ENCODE peak calls at places on chromosomes 13 and 19, in five cellular contexts. V is transverse colon, N is GM12878, R is uterus, A is NB4. F is an unnamed sample.

GRCh38 chr19:48872884-48873475 is 759 bp downstream of the PPP1R15A start:
- DNase-seq in V (peak), N (peak), R (peak), A (peak), F (peak)

GRCh38 chr13:109370486-109370885 is 415.9 kb downstream of the IRS2 start:
- DNase-seq in V (no peak), N (no peak), R (no peak), A (no peak), F (no peak)

GRCh38 chr13:104382941-104383340 is 1316.7 kb upstream of the SLC10A2 start:
- DNase-seq in V (no peak), N (no peak), R (no peak), A (no peak), F (no peak)

GRCh38 chr13:100789968-100790367 is 115.4 kb upstream of the TMTC4 start:
- DNase-seq in V (no peak), N (no peak), R (no peak), A (no peak), F (no peak)

GRCh38 chr13:101785858-101786257 is 333.4 kb downstream of the ITGBL1 start:
- DNase-seq in V (no peak), N (no peak), R (no peak), A (peak), F (peak)

GRCh38 chr13:112839347-112840105 is 129.5 kb upstream of the MCF2L start:
- DNase-seq in V (no peak), N (no peak), R (no peak), A (no peak), F (no peak)

GRCh38 chr19:8503506-8503905 is 1.1 kb upstream of the PRAM1 start:
- DNase-seq in V (no peak), N (no peak), R (no peak), A (no peak), F (no peak)

GRCh38 chr19:11420429-11420893 is 1.3 kb upstream of the RGL3 start:
- DNase-seq in V (no peak), N (no peak), R (peak), A (peak), F (no peak)

GRCh38 chr13:40232321-40232720 is 434.1 kb downstream of the FOXO1 start:
- DNase-seq in V (no peak), N (no peak), R (no peak), A (no peak), F (no peak)

GRCh38 chr13:97967948-97968347 is 14.5 kb downstream of the IPO5 start:
- DNase-seq in V (no peak), N (no peak), R (no peak), A (no peak), F (peak)

GRCh38 chr19:44807162-44807561 is 1.7 kb upstream of the BCAM start:
- DNase-seq in V (peak), N (no peak), R (no peak), A (no peak), F (no peak)

GRCh38 chr13:110319774-110320509 is 12.9 kb downstream of the COL4A2 start:
- DNase-seq in V (no peak), N (no peak), R (no peak), A (no peak), F (no peak)

GRCh38 chr19:12953456-12954149 is 3.4 kb downstream of the GADD45GIP1 start:
- DNase-seq in V (no peak), N (no peak), R (no peak), A (no peak), F (no peak)

GRCh38 chr13:93004919-93005318 is 221.7 kb upstream of the GPC6 start:
- DNase-seq in V (no peak), N (no peak), R (no peak), A (peak), F (no peak)

GRCh38 chr13:109655206-109655600 is 131.2 kb downstream of the IRS2 start:
- DNase-seq in V (no peak), N (no peak), R (no peak), A (peak), F (no peak)

GRCh38 chr13:71621152-71622124 is 245.6 kb downstream of the DACH1 start:
- DNase-seq in V (no peak), N (no peak), R (no peak), A (no peak), F (no peak)

GRCh38 chr19:39408392-39409206 is 2.0 kb downstream of the ZFP36 start:
- DNase-seq in V (peak), N (no peak), R (peak), A (no peak), F (no peak)

GRCh38 chr13:110771194-110771593 is 57.7 kb downstream of the ING1 start:
- DNase-seq in V (no peak), N (no peak), R (no peak), A (peak), F (no peak)

GRCh38 chr13:100630564-100630963 is 42.0 kb upstream of the GGACT start:
- DNase-seq in V (no peak), N (no peak), R (no peak), A (no peak), F (no peak)

GRCh38 chr19:29591670-29592069 is 14.4 kb upstream of the POP4 start:
- DNase-seq in V (no peak), N (no peak), R (no peak), A (no peak), F (no peak)
- TF ChIP-seq POLR2A in V (no peak), N (no peak), R (no peak), A (no peak), F (no peak)

GRCh38 chr19:38362076-38362945 is 12.1 kb upstream of the PSMD8 start:
- DNase-seq in V (peak), N (no peak), R (peak), A (peak), F (peak)
- TF ChIP-seq POLR2A in V (peak), N (no peak), R (no peak), A (no peak), F (no peak)

DNA sequence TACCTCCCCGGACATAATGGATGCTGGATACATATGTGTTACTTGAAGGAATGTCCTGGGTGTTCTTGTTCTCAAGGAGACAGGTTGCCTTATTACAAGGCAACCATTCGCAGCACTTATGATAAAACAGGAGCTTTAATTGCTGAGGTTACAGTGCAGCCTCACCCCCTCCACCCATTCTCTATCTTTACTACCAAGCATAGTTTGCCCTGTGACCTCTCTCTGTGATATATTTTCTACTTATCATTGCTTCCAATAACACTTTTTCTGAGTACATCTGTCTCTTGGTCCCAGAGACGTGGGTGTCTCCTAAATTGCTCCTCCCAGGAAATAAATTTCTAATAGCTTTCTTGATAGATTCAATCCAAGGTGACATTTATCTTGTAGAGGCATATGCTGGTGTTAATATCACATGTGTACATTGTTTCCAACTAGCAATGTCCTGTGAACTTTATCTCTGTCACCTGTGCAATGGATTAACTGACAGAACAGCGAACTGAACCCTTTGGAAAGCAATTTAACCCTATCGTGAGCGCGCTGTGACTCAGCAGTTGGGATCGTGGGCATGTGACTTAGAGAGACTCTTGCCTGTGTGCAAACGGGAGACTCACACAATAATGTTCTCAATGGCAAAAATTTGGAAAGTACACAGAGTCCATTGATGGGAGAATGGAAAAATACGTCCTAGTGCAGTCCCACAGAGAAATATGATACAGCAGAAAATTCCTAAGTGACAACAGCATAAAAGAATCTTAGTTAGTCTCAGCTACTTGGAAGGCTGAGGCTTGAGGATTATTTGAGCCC is 6.9 kb upstream of the MAP2K2 start:
- DNase-seq in V (peak), N (no peak), R (no peak), A (no peak), F (no peak)
- TF ChIP-seq POLR2A in V (no peak), N (no peak), R (no peak), A (no peak), F (no peak)

GRCh38 chr19:23758187-23759074 is at the start of gene ZNF681:
- DNase-seq in V (peak), N (peak), R (peak), A (peak), F (peak)
- TF ChIP-seq POLR2A in V (peak), N (peak), R (peak), A (peak), F (no peak)

GRCh38 chr19:35843676-35844481 is 8.4 kb downstream of the NPHS1 start:
- DNase-seq in V (peak), N (no peak), R (no peak), A (no peak), F (peak)
- TF ChIP-seq POLR2A in V (no peak), N (no peak), R (no peak), A (no peak), F (no peak)

DNA sequence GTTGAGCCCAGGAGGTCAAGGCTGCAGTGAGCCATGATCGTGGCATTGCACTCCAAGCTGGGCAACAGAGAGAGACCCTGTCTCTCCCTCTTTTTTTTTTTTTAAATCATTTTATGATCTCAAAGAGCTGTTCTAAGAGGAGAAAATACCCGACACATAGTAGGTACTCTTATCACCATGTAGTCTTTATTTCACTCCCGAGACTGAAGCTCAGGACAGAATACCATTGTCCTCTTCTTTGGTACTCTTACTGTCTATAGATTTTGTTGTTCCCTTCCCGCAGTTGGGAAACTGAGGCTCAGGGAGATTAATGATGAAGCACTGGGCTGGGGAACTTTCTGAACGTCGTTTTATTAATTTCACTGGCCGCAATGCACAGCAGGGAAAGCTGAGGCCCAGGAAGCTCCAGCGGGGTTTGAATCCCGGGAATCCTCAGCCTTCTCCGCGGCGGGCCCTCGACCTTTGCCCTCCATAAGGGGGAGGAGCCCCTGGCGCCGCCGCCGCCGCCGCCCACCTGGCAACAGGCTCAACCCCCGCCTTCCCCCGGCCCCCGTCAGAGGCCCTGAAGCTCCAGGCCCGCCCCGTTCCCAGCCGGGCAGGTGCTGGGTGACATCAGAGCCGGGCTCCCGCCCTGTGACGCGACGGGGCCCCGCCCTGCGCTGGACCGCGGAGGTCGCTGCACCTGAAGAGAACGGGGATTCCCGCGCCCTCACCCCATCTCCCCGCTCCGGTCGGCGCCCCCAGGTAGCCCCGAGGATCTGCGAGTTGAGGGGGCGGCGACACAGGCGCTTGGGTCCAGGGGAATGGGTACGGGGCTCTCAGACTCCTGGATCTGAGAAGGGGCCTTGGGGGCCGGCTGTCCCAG is 1.6 kb downstream of the MYH14 start:
- DNase-seq in V (peak), N (no peak), R (no peak), A (no peak), F (peak)
- TF ChIP-seq POLR2A in V (no peak), N (no peak), R (peak), A (no peak), F (no peak)

GRCh38 chr19:18580311-18580710 is 8.3 kb upstream of the REX1BD start:
- DNase-seq in V (no peak), N (no peak), R (no peak), A (no peak), F (no peak)

GRCh38 chr19:18576383-18576782 is 4.7 kb downstream of the UBA52 start:
- DNase-seq in V (no peak), N (no peak), R (no peak), A (no peak), F (no peak)

GRCh38 chr19:18571564-18572344 is at the start of gene UBA52:
- DNase-seq in V (peak), N (peak), R (peak), A (peak), F (peak)

GRCh38 chr19:18574691-18575291 is 3.1 kb downstream of the UBA52 start:
- DNase-seq in V (no peak), N (no peak), R (no peak), A (no peak), F (no peak)

DNA sequence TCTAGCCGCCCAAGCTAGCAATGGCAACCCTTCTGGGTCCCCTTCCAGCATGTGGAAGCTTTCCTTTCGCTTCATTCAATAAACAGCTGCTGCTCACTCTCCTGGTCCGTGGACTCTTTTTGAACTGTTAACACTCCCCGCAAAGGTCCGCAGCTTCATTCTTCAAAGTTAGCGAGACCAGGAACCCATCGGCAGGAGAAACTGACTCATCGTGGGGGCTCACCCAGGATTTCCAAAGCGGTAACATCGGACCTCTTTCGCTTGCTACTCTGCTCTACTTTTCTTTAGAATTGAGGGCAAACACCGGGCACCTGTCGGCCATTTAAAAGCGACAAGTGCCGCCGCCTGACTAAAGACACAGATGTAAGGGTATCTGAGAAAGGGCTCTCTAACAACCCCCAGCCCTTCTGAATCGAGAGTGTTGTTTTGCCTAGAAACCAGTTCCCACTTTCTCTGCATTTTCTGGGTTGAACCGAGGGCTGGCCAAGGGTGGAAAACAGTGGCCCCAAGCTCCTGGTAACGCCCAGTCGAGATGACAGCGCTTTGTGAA is 5.8 kb downstream of the UBA52 start:
- DNase-seq in V (no peak), N (no peak), R (no peak), A (no peak), F (no peak)
- TF ChIP-seq POLR2A in V (no peak), N (peak), R (no peak), A (no peak), F (no peak)

GRCh38 chr19:19776206-19777008 is 43.5 kb upstream of the ZNF14 start:
- DNase-seq in V (peak), N (peak), R (peak), A (peak), F (peak)
- TF ChIP-seq POLR2A in V (peak), N (peak), R (peak), A (peak), F (no peak)

GRCh38 chr19:2905918-2906519 is 5.3 kb downstream of the ZNF57 start:
- DNase-seq in V (peak), N (no peak), R (no peak), A (no peak), F (no peak)

GRCh38 chr19:2896694-2897093 is 4.0 kb upstream of the ZNF57 start:
- DNase-seq in V (no peak), N (no peak), R (no peak), A (no peak), F (no peak)

GRCh38 chr19:2902590-2903218 is 2.0 kb downstream of the ZNF57 start:
- DNase-seq in V (no peak), N (no peak), R (no peak), A (no peak), F (no peak)

GRCh38 chr19:2900296-2901252 is at the start of gene ZNF57:
- DNase-seq in V (peak), N (peak), R (peak), A (peak), F (peak)
- TF ChIP-seq POLR2A in V (peak), N (peak), R (peak), A (peak), F (no peak)

GRCh38 chr13:39036212-39036611 is 1.7 kb downstream of the PROSER1 start:
- DNase-seq in V (peak), N (no peak), R (no peak), A (peak), F (no peak)

GRCh38 chr13:39039033-39039432 is 777 bp downstream of the NHLRC3 start:
- DNase-seq in V (no peak), N (no peak), R (no peak), A (peak), F (no peak)

GRCh38 chr13:39038569-39038898 is 278 bp downstream of the NHLRC3 start:
- DNase-seq in V (peak), N (no peak), R (no peak), A (peak), F (peak)

GRCh38 chr13:39037410-39037879 is 444 bp downstream of the PROSER1 start:
- DNase-seq in V (no peak), N (no peak), R (no peak), A (no peak), F (no peak)

DNA sequence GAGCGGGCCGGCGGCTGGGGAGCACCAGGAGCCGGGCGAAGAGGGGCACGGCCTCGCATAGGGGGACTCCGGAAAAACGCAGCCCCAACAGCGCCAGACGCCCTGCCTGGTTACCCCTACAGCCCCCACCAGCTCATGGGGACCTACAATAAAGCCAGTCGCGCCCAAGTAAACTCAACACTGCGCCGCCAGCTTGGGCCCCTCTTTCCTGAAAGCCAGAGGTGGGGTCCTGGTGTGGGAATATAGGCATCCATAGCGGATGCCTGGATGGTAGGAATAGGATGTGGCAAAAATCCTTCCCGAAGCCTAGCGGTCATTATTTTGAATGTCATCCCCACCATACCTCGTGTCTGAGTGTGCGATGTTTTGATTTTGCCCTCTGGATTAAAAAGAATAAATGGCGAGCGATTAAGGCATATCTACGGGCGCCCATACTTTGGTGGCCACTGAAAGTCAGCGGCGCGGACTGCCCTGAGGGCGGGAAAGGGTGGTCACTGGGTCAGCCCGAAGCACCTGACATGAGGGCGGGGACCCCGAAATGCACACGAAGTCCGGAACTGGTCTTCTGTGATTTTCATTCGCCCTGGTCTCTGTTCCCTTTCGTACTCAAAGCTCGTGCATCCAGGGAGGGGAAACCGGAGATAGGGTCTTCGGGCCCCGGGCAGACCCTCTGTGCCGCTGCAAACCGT is at the start of the genes NHLRC3 and PROSER1:
- DNase-seq in V (peak), N (peak), R (peak), A (peak), F (peak)
- TF ChIP-seq POLR2A in V (peak), N (peak), R (peak), A (peak), F (no peak)

F was measured in testis.